ENCODE peak calls at places on chromosomes 5 and 9, in five cellular contexts. P is H9, O is A549, Q is cardiac muscle cell, A is GM12878. H is an unnamed sample.

GRCh38 chr9:75855509-75855908 is 35.0 kb upstream of the PCSK5 start:
- DNase-seq in O (peak; percentile 25), Q (peak; percentile 20), A (no peak), P (no peak), H (no peak)

GRCh38 chr5:99089822-99090549 is 161.2 kb upstream of the CHD1 start:
- DNase-seq in A (no peak), O (no peak), Q (no peak), P (no peak), H (no peak)

GRCh38 chr5:146745937-146746577 is 132.5 kb downstream of the PPP2R2B start:
- DNase-seq in P (no peak), O (no peak), Q (no peak), A (no peak), H (no peak)

GRCh38 chr9:108687360-108687981 is 168.3 kb downstream of the ACTL7B start:
- DNase-seq in O (no peak), P (no peak), Q (peak; percentile 71), A (no peak), H (peak; percentile 59)

GRCh38 chr9:35903049-35903448 is 3.0 kb upstream of the HRCT1 start:
- DNase-seq in A (no peak), Q (peak; percentile 75), O (peak; percentile 79), P (no peak), H (no peak)

GRCh38 chr5:172412724-172413260 is 41.5 kb downstream of the SH3PXD2B start:
- DNase-seq in P (no peak), A (peak; percentile 16), O (no peak), Q (peak; percentile 99), H (no peak)

GRCh38 chr9:131986576-131986975 is 93.1 kb downstream of the MED27 start:
- DNase-seq in Q (no peak), O (no peak), P (no peak), A (no peak), H (peak; percentile 66)

GRCh38 chr9:136773386-136774044 is 9.2 kb upstream of the LCN15 start:
- DNase-seq in O (peak; percentile 65), Q (peak; percentile 32), P (peak; percentile 87), A (no peak), H (no peak)

GRCh38 chr9:127384901-127385300 is 12.1 kb upstream of the SLC2A8 start:
- DNase-seq in A (no peak), O (no peak), Q (no peak), P (no peak), H (no peak)

GRCh38 chr9:105993921-105994715 is 299.8 kb downstream of the TMEM38B start:
- DNase-seq in O (no peak), P (no peak), A (no peak), Q (no peak), H (no peak)

GRCh38 chr5:151237685-151238084 is 13.8 kb upstream of the CCDC69 start:
- DNase-seq in A (no peak), O (no peak), Q (no peak), P (no peak), H (no peak)
- H3K27ac ChIP-seq in A (peak overlapping the region; percentile 82), O (no peak overlapping the region), Q (peak overlapping the region; percentile 97), P (no peak overlapping the region), H (no peak overlapping the region)

DNA sequence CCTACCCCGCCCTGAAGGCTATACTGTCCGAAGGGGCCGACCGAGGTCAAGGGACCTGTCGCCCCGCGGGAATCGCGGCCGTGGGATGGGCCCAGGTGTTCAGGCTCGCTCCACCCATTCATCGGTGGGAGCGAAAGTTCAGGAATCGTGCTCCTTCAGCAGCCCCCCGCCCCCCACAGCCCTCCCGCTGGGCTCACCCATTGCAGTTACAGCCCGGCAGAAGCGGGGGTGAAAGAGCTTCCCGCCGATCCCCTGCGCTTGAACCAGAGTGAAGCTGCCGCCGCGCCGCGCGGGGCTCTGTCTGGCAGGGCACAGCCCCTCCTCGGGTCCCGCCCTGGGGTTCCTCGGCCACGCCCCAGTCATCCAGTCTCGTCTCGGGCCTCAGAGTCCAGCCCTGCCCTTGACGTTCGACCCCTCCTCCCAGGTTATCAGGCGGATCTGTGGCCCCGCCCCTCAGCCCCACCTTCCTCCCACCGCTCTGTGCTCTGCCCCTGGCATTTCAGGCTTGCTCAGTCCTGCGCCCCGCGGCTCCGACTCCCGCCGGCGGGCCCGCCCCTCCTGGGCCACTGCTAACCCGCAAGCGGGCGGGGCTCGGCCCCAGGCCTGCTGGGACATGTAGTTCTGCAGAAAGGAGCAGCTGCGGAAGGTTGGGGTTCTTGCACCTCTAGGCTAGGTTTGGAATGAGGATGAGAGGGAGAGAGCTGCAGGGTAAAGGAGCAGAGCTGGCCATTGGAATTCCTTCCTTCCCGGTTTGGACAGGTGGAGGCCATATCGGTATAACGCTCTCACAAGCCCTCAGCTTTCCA is at the start of gene MYORG:
- DNase-seq in A (peak; percentile 82), Q (peak; percentile 87), P (peak; percentile 99), O (peak; percentile 96), H (peak; percentile 75)
- H3K27ac ChIP-seq in A (no peak within 1 kb of the TSS), Q (no peak within 1 kb of the TSS), P (no peak within 1 kb of the TSS), O (peak within 1 kb of the TSS; percentile 85), H (peak within 1 kb of the TSS; percentile 40)

DNA sequence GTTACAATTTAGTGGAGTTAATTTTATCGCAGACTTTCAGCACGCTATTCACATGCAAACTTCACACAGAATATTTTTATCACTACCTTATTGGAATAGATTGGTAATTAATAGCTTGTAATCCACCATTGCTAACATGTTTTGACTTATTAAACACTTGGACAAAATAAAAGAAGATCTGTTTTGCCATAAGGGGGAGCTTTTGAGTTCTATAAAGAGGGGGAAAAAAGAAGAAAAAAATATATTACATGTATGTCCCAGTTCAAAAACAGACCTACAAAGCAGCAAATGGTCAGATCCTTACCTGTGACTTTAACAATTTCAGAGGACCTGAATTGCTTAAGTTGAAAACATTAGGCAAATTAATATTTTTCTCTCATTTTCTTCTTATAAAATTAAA is 1.2 kb upstream of the PAPPA start:
- DNase-seq in O (no peak), A (no peak), Q (no peak), P (no peak), H (no peak)
- H3K27ac ChIP-seq in O (peak overlapping the region; percentile 100), A (no peak overlapping the region), Q (no peak overlapping the region), P (no peak overlapping the region), H (no peak overlapping the region)

DNA sequence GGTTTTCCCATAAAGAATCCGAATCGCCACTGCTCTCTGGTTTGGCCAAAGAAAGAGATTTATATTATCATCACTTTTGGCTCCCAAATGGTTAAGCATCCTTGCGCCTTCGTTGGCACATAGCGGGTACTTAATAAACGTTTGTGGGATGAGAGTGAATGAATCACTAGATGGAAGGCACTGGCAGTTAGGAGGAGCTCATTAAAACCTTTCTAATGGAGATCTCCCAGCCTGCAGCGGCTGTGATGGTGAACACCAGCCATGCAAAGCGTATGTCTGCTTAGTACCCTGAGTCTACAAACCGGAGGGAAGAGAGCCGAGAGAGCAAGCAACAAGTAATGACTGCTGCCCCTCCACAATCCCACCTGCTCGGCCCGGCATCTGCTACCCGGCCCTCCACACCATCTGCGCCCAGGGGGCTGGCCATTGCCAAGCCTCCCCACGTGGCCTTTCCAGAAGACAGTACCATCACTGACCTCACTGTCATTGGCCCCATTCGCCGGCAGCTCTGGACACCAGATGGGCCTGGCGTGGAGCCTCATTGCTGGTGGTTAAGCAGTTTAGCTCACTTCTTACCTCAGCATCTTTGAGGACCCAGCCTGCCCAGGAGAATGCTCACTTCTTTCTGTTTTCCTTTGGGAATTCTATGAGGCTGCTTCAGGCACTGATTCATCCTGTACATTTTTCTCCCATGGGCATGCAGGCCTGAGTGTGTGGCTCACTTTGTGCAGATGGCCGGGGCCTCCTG is 39.3 kb upstream of the ANKRD33B start:
- DNase-seq in P (no peak), A (no peak), Q (peak; percentile 49), O (peak; percentile 39), H (no peak)
- H3K27ac ChIP-seq in P (no peak overlapping the region), A (no peak overlapping the region), Q (no peak overlapping the region), O (peak overlapping the region; percentile 70), H (no peak overlapping the region)